ENCODE peak calls at places on chromosomes 1 and 21, in five cellular contexts. P, M, R, U and F are unnamed samples.

GRCh38 chr1:145927916-145928647 is 798 bp upstream of the RBM8A start:
- DNase-seq in P (no peak), M (no peak), R (no peak), U (no peak), F (no peak)

GRCh38 chr1:158121604-158122254 is 59.0 kb upstream of the CD1D start:
- DNase-seq in P (peak; percentile 52), M (peak; percentile 22), R (peak; percentile 37), U (peak; percentile 62), F (peak; percentile 75)

GRCh38 chr1:43776043-43776761 is 68.9 kb downstream of the ST3GAL3 start:
- DNase-seq in P (peak; percentile 63), M (no peak), R (peak; percentile 77), U (no peak), F (no peak)

GRCh38 chr21:46124926-46125845 is 27.3 kb downstream of the COL6A2 start:
- DNase-seq in P (no peak), M (peak; percentile 8), R (no peak), U (peak; percentile 3), F (no peak)

GRCh38 chr1:86155061-86155806 is 1.3 kb downstream of the COL24A1 start:
- DNase-seq in P (peak; percentile 63), M (peak; percentile 9), R (peak; percentile 35), U (peak; percentile 28), F (no peak)

GRCh38 chr1:37650173-37650572 is 15.5 kb upstream of the RSPO1 start:
- DNase-seq in P (no peak), M (no peak), R (no peak), U (no peak), F (no peak)

GRCh38 chr1:65791396-65791795 is 1.3 kb upstream of the PDE4B start:
- DNase-seq in P (peak; percentile 60), M (no peak), R (no peak), U (no peak), F (no peak)

GRCh38 chr1:64155285-64155684 is 48.1 kb upstream of the UBE2U start:
- DNase-seq in P (no peak), M (no peak), R (no peak), U (no peak), F (no peak)

GRCh38 chr1:156625436-156626078 is 6.3 kb downstream of the HAPLN2 start:
- DNase-seq in P (peak; percentile 63), M (peak; percentile 41), R (peak; percentile 40), U (peak; percentile 73), F (peak; percentile 72)

GRCh38 chr1:2970311-2971145 is 50.7 kb upstream of the ACTRT2 start:
- DNase-seq in P (no peak), M (no peak), R (no peak), U (no peak), F (no peak)

GRCh38 chr1:197207081-197207480 is 60.6 kb upstream of the ASPM start:
- DNase-seq in P (no peak), M (no peak), R (no peak), U (no peak), F (no peak)

GRCh38 chr1:197208945-197209344 is 59.1 kb upstream of the CRB1 start:
- DNase-seq in P (no peak), M (no peak), R (no peak), U (no peak), F (no peak)

GRCh38 chr1:197213193-197213592 is 54.9 kb upstream of the CRB1 start:
- DNase-seq in P (no peak), M (no peak), R (no peak), U (no peak), F (no peak)

DNA sequence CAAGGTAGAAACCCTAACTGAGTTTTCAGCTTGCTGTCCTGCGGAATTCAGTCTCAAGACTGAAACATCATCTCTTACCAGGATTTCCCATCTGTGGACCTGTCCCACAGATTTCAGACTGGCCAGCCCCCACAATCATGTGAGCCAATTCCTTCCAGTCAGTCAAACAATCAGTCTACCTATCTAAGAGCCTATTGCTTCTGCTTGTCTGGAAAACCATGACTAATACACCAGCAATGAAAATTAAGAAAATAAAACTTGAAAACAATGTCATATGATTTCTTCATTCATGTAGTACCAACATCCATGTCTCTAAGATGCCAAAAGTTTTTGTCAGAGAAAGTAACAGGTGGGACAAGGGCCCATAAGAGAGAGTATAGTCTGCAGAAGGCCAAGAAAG is 57.6 kb upstream of the CRB1 start:
- DNase-seq in P (peak; percentile 6), M (no peak), R (no peak), U (no peak), F (no peak)
- TF ChIP-seq CTCF in P (no peak), M (no peak), R (no peak), U (no peak), F (no peak)

GRCh38 chr21:33111577-33111976 is 41.6 kb downstream of the OLIG1 start:
- DNase-seq in P (no peak), M (no peak), R (no peak), U (no peak), F (no peak)

GRCh38 chr21:33112151-33112550 is 42.2 kb downstream of the OLIG1 start:
- DNase-seq in P (no peak), M (no peak), R (no peak), U (no peak), F (no peak)

GRCh38 chr21:33114276-33114675 is 44.3 kb downstream of the OLIG1 start:
- DNase-seq in P (no peak), M (no peak), R (no peak), U (no peak), F (no peak)

GRCh38 chr21:33110340-33110715 is 40.4 kb downstream of the OLIG1 start:
- DNase-seq in P (no peak), M (no peak), R (no peak), U (no peak), F (no peak)

DNA sequence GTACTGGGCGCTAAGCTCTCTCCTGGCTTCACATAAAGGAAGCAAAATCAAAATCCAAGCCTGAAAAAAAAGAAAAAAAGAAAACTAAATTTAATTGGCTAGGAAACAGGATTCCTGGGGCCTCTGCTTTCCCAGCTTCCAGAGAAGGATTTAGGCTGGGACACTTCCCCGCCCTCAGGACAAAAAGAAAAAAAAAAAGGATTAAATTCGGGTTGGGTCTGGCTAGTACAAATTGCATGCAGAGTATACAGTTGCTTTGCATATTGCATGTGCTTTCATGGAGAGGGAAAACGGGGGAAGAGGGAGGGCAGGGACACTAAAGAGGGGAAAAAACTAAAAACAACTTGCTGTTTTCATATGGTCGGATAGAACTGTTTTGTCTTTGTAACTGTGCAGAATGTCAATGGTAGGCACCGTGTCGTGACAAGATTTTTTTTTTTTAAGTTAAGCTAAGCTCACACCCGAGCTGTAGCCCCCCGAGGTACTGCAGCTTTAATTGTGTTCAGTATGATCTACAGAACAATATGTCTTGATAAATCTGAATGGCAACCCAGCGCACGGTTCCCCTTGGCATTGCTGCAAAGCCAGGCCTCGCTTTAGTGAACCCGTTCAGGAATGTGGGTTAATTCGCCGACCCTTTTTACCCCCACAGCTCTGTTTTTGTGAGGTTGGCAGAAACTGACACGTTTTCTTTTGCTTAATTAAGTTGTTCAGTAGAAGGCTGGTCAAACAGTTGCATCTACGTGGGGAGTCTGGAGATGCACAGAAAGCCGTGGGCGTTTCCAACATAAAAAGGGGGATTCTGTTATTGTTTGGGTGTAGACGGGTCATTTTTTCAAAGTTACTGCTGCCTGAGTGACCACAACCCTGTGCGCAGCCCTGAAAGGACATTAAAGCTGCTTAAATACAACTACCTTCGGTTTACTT is 43.0 kb downstream of the OLIG1 start:
- DNase-seq in P (no peak), M (no peak), R (no peak), U (no peak), F (no peak)
- TF ChIP-seq CTCF in P (no peak), M (no peak), R (no peak), U (no peak), F (no peak)

GRCh38 chr1:110058591-110058990 is 11.9 kb downstream of the ALX3 start:
- DNase-seq in P (no peak), M (no peak), R (no peak), U (no peak), F (no peak)

GRCh38 chr1:110060662-110061060 is 9.8 kb downstream of the ALX3 start:
- DNase-seq in P (no peak), M (no peak), R (no peak), U (no peak), F (no peak)

GRCh38 chr1:110061341-110061740 is 9.1 kb downstream of the ALX3 start:
- DNase-seq in P (no peak), M (no peak), R (no peak), U (no peak), F (no peak)

GRCh38 chr1:110059133-110059863 is 11.2 kb downstream of the ALX3 start:
- DNase-seq in P (peak; percentile 49), M (no peak), R (no peak), U (no peak), F (no peak)

DNA sequence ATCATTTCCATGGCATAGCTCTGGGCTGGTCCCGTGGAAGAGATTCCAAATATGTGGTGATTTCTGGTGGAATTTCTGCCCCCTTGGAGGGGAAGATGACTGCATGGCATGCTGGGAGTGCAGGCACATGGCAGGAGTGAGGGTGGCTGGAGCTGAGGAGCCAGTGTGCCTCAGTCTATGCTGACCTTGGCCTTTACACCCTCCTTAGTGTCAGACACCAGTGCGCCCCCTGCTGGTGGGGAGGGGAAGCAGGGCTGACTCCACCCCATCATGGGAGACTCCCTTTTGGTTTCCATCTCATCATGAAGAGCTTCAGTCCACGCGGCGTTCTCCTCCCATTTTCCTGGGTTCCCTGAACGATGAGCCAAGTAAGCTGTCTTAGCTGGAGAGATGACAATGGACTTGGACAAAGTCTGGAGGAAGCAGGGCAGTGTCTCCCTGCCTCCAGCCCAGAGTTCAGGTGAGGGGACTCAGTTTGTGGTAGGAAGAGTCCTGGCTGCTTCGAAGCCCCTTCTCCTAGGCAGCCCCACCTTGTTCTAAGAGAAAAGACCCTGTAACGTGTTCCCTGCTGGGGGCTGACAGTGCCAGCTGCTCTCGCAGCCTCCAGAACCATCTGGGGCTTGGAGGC is 10.3 kb downstream of the ALX3 start:
- DNase-seq in P (peak; percentile 38), M (peak; percentile 35), R (no peak), U (peak; percentile 67), F (peak; percentile 53)
- TF ChIP-seq CTCF in P (peak; percentile 75), M (peak; percentile 71), R (peak; percentile 83), U (peak; percentile 94), F (peak; percentile 79)

GRCh38 chr1:234617135-234617985 is 7.4 kb upstream of the IRF2BP2 start:
- DNase-seq in P (peak; percentile 73), M (no peak), R (peak; percentile 42), U (no peak), F (no peak)
- TF ChIP-seq CTCF in P (peak; percentile 43), M (peak; percentile 43), R (peak; percentile 39), U (peak; percentile 58), F (no peak)

GRCh38 chr1:24857528-24858133 is 72.4 kb downstream of the RUNX3 start:
- DNase-seq in P (no peak), M (no peak), R (no peak), U (no peak), F (no peak)
- TF ChIP-seq CTCF in P (no peak), M (no peak), R (no peak), U (no peak), F (no peak)

GRCh38 chr1:154857022-154857421 is 13.1 kb downstream of the KCNN3 start:
- DNase-seq in P (no peak), M (no peak), R (no peak), U (no peak), F (no peak)
- TF ChIP-seq CTCF in P (no peak), M (no peak), R (no peak), U (no peak), F (no peak)